ENCODE peak calls at places on chromosome 5, in six cellular contexts. T is T follicular helper cell, W is kidney tubule cell, B is midbrain, U is HEK293T, A is endothelial cell. S is an unnamed sample.

GRCh38 chr5:112555691-112556090 is 136.6 kb upstream of the EPB41L4A start:
- DNase-seq in T (no peak), W (peak), B (no peak), U (no peak), A (no peak), S (no peak)

GRCh38 chr5:59542841-59543825 is 350.4 kb downstream of the PDE4D start:
- DNase-seq in T (no peak), W (peak), B (peak), U (no peak), A (no peak), S (no peak)

GRCh38 chr5:69105996-69106906 is 12.4 kb downstream of the SLC30A5 start:
- DNase-seq in T (no peak), W (no peak), B (no peak), U (no peak), A (no peak), S (no peak)

GRCh38 chr5:66223637-66224036 is 79.5 kb downstream of the SREK1 start:
- DNase-seq in T (no peak), W (peak), B (no peak), U (peak), A (no peak), S (peak)

GRCh38 chr5:103258957-103259704 is 568 bp downstream of the MACIR start:
- DNase-seq in T (peak), W (peak), B (peak), U (peak), A (peak), S (peak)

GRCh38 chr5:63401434-63402046 is 560.7 kb downstream of the HTR1A start:
- DNase-seq in T (no peak), W (peak), B (peak), U (peak), A (peak), S (peak)

GRCh38 chr5:65742565-65743231 is 20.7 kb downstream of the NLN start:
- DNase-seq in T (no peak), W (peak), B (peak), U (peak), A (peak), S (peak)

GRCh38 chr5:6405591-6405990 is 27.2 kb upstream of the MED10 start:
- DNase-seq in T (no peak), W (no peak), B (no peak), U (no peak), A (no peak), S (no peak)

GRCh38 chr5:150587016-150587415 is 53.4 kb upstream of the SYNPO start:
- DNase-seq in T (no peak), W (no peak), B (no peak), U (no peak), A (no peak), S (no peak)

GRCh38 chr5:53568868-53569267 is 8.4 kb downstream of the NDUFS4 start:
- DNase-seq in T (no peak), W (no peak), B (no peak), U (no peak), A (no peak), S (no peak)

GRCh38 chr5:132877938-132878337 is 4.5 kb downstream of the LEAP2 start:
- DNase-seq in T (no peak), W (peak), B (peak), U (peak), A (no peak), S (peak)

GRCh38 chr5:74200560-74200959 is 440.0 kb downstream of the ENC1 start:
- DNase-seq in T (no peak), W (peak), B (no peak), U (no peak), A (no peak), S (no peak)